ENCODE peak calls at places on chromosomes 16 and 17, in four cellular contexts. I is GM12878, E is K562, F is HepG2. X is an unnamed sample.

GRCh38 chr16:69709456-69710084 is 16.8 kb downstream of the NQO1 start:
- DNase-seq in I (peak), E (peak), F (peak), X (peak)

GRCh38 chr16:88762941-88763340 is 22.1 kb downstream of the PIEZO1 start:
- DNase-seq in I (no peak), E (no peak), F (no peak), X (no peak)

GRCh38 chr16:50747206-50747956 is 5.5 kb downstream of the CYLD start:
- DNase-seq in I (peak), E (no peak), F (peak), X (no peak)

GRCh38 chr16:58843675-58844074 is 109.6 kb upstream of the GOT2 start:
- DNase-seq in I (peak), E (peak), F (peak), X (no peak)

GRCh38 chr17:37848690-37849616 is 75.3 kb upstream of the TBC1D3K start:
- DNase-seq in I (peak), E (no peak), F (no peak), X (no peak)

GRCh38 chr16:21162661-21163151 is 4.2 kb downstream of the LDAF1 start:
- DNase-seq in I (no peak), E (no peak), F (no peak), X (no peak)

GRCh38 chr16:20799599-20799998 is 6.7 kb downstream of the ERI2 start:
- DNase-seq in I (no peak), E (peak), F (peak), X (no peak)

GRCh38 chr17:17041571-17042380 is 481 bp upstream of the MPRIP start:
- DNase-seq in I (peak), E (peak), F (peak), X (peak)

GRCh38 chr17:43822566-43823190 is 10.3 kb downstream of the MPP3 start:
- DNase-seq in I (no peak), E (no peak), F (no peak), X (no peak)

GRCh38 chr17:39281806-39282205 is 56.1 kb upstream of the STAC2 start:
- DNase-seq in I (no peak), E (peak), F (no peak), X (no peak)

GRCh38 chr16:4572715-4573114 is 16.6 kb downstream of the C16orf96 start:
- DNase-seq in I (no peak), E (peak), F (no peak), X (no peak)

GRCh38 chr17:19359151-19359550 is 3.4 kb downstream of the B9D1 start:
- DNase-seq in I (no peak), E (no peak), F (no peak), X (no peak)

GRCh38 chr17:40553694-40554534 is 11.4 kb downstream of the CCR7 start:
- DNase-seq in I (no peak), E (peak), F (peak), X (no peak)

GRCh38 chr17:49825645-49826044 is 22.2 kb downstream of the TAC4 start:
- DNase-seq in I (no peak), E (no peak), F (no peak), X (no peak)

GRCh38 chr16:30740364-30741251 is 7.6 kb upstream of the PHKG2 start:
- DNase-seq in I (no peak), E (peak), F (no peak), X (no peak)

GRCh38 chr16:71902656-71903365 is 7.5 kb downstream of the IST1 start:
- DNase-seq in I (no peak), E (no peak), F (no peak), X (no peak)

GRCh38 chr17:8673621-8674020 is 43.1 kb upstream of the MYH10 start:
- DNase-seq in I (no peak), E (no peak), F (no peak), X (no peak)

GRCh38 chr16:73012341-73012740 is 35.6 kb downstream of the ZFHX3 start:
- DNase-seq in I (no peak), E (no peak), F (no peak), X (no peak)

GRCh38 chr16:73010150-73010676 is 37.7 kb downstream of the ZFHX3 start:
- DNase-seq in I (no peak), E (no peak), F (no peak), X (no peak)

GRCh38 chr16:73014768-73015167 is 33.2 kb downstream of the ZFHX3 start:
- DNase-seq in I (no peak), E (no peak), F (no peak), X (no peak)

GRCh38 chr16:73013974-73014373 is 34.0 kb downstream of the ZFHX3 start:
- DNase-seq in I (no peak), E (no peak), F (no peak), X (no peak)

GRCh38 chr16:73011926-73012325 is 36.0 kb downstream of the ZFHX3 start:
- DNase-seq in I (no peak), E (no peak), F (no peak), X (no peak)
- TF ChIP-seq FOXM1 in I (no peak), E (no peak), F (no peak), X (no peak)

GRCh38 chr17:47220531-47220999 is 11.4 kb downstream of the MYL4 start:
- DNase-seq in I (no peak), E (no peak), F (no peak), X (no peak)
- TF ChIP-seq BHLHE40 in I (peak), E (no peak), F (no peak), X (no peak)

GRCh38 chr16:22618842-22619241 is 108.2 kb downstream of the NPIPB5 start:
- DNase-seq in I (no peak), E (no peak), F (no peak), X (no peak)

GRCh38 chr16:22614271-22614947 is 103.7 kb downstream of the NPIPB5 start:
- DNase-seq in I (no peak), E (no peak), F (peak), X (no peak)
- TF ChIP-seq FOXK2 in I (no peak), E (no peak), F (no peak), X (no peak)

DNA sequence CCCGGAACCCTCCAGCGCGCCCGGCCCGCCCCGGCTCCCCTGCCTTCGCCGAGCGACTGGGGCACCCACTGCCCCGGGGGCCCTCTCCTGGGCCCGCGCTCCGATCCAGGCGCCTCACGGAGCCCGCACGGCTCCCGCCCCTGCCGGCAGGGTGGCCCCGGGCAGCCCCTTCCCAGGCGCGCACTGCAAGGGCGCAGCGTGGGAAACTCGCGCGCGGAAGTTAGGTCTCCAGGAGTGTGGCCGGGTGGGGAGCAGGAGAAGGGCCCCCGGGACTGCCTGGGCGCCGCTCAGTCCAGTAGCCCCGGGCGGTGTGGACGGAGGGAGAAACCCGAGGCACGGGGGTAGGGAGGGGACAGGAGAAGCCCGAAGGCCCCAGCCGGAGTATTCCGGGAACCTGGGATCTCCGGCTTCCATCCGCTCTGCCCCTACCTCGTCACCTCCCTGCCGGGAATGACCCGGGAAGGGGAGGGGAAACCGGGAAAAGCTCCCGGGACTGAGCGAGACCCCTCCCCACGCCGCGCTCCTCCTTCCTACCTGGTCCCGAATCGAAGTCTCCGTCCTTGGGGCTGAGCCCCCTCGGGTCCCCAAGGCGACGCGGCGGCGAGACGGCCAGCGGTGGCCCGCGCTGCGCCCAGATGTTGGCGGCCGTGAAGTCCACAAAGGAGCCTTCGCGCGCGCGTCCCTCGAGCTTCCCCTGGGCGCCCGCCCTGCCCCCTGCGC is 501 bp downstream of the SOCS3 start:
- DNase-seq in I (no peak), E (peak), F (no peak), X (no peak)
- TF ChIP-seq FOXM1 in I (no peak), E (no peak), F (no peak), X (no peak)